ENCODE peak calls at places on chromosomes 13 and 19, in ten cellular contexts. A, W, E, C, F, J, Y, O, V and L are unnamed samples.

GRCh38 chr13:89066868-89067466 is 1395.8 kb downstream of the SLITRK5 start:
- DNase-seq in A (no peak), W (no peak), E (peak), C (peak), F (peak), J (peak), Y (no peak), O (no peak), V (peak), L (no peak)

GRCh38 chr19:6362024-6362344 is 653 bp downstream of the CLPP start:
- DNase-seq in A (no peak), W (peak), E (no peak), C (no peak), F (peak), J (no peak), Y (no peak), O (no peak), V (no peak), L (peak)

GRCh38 chr13:23617551-23618014 is 47.4 kb downstream of the TNFRSF19 start:
- DNase-seq in A (no peak), W (no peak), E (peak), C (no peak), F (no peak), J (no peak), Y (no peak), O (no peak), V (no peak), L (no peak)

GRCh38 chr13:42996584-42996983 is 4.5 kb upstream of the EPSTI1 start:
- DNase-seq in A (no peak), W (no peak), E (peak), C (no peak), F (no peak), J (no peak), Y (no peak), O (no peak), V (peak), L (no peak)

GRCh38 chr13:33153421-33154381 is 131.9 kb downstream of the STARD13 start:
- DNase-seq in A (no peak), W (no peak), E (peak), C (no peak), F (peak), J (no peak), Y (peak), O (no peak), V (no peak), L (no peak)

GRCh38 chr19:435707-436412 is 25.0 kb downstream of the SHC2 start:
- DNase-seq in A (no peak), W (no peak), E (no peak), C (no peak), F (no peak), J (no peak), Y (no peak), O (no peak), V (no peak), L (no peak)

GRCh38 chr19:32779082-32779481 is 59.5 kb downstream of the TDRD12 start:
- DNase-seq in A (no peak), W (peak), E (no peak), C (no peak), F (no peak), J (no peak), Y (no peak), O (no peak), V (no peak), L (no peak)

GRCh38 chr13:20141238-20142018 is 19.4 kb downstream of the GJA3 start:
- DNase-seq in A (peak), W (no peak), E (no peak), C (no peak), F (no peak), J (no peak), Y (peak), O (peak), V (no peak), L (no peak)

GRCh38 chr19:7877249-7877836 is 3.2 kb upstream of the PRR36 start:
- DNase-seq in A (no peak), W (no peak), E (no peak), C (no peak), F (no peak), J (no peak), Y (no peak), O (no peak), V (no peak), L (no peak)

GRCh38 chr13:87536499-87536898 is 134.7 kb upstream of the SLITRK5 start:
- DNase-seq in A (no peak), W (no peak), E (no peak), C (no peak), F (no peak), J (no peak), Y (no peak), O (no peak), V (no peak), L (no peak)

GRCh38 chr13:47005761-47006414 is 109.0 kb upstream of the HTR2A start:
- DNase-seq in A (no peak), W (no peak), E (peak), C (no peak), F (no peak), J (no peak), Y (no peak), O (no peak), V (no peak), L (no peak)

GRCh38 chr19:53808710-53809125 is 15.4 kb downstream of the NLRP12 start:
- DNase-seq in A (no peak), W (no peak), E (peak), C (no peak), F (no peak), J (no peak), Y (no peak), O (no peak), V (peak), L (no peak)

GRCh38 chr13:95256086-95256485 is 45.2 kb downstream of the ABCC4 start:
- DNase-seq in A (no peak), W (no peak), E (peak), C (no peak), F (no peak), J (no peak), Y (no peak), O (no peak), V (peak), L (no peak)

GRCh38 chr19:39780894-39781293 is 2.2 kb downstream of the LEUTX start:
- DNase-seq in A (no peak), W (no peak), E (no peak), C (no peak), F (no peak), J (no peak), Y (no peak), O (no peak), V (no peak), L (no peak)

GRCh38 chr19:50646074-50646807 is 3.0 kb upstream of the C19orf81 start:
- DNase-seq in A (no peak), W (no peak), E (peak), C (no peak), F (peak), J (no peak), Y (no peak), O (no peak), V (peak), L (no peak)

GRCh38 chr13:76527041-76527440 is 359.2 kb downstream of the KCTD12 start:
- DNase-seq in A (no peak), W (no peak), E (peak), C (no peak), F (no peak), J (no peak), Y (no peak), O (no peak), V (no peak), L (no peak)

GRCh38 chr19:12825259-12826131 is 8.9 kb downstream of the RTBDN start:
- DNase-seq in A (no peak), W (peak), E (no peak), C (no peak), F (no peak), J (no peak), Y (no peak), O (no peak), V (no peak), L (no peak)

GRCh38 chr13:98838776-98839175 is 86.3 kb upstream of the SLC15A1 start:
- DNase-seq in A (no peak), W (no peak), E (peak), C (no peak), F (no peak), J (no peak), Y (no peak), O (no peak), V (no peak), L (no peak)

GRCh38 chr19:19280561-19280960 is 7.5 kb upstream of the TM6SF2 start:
- DNase-seq in A (no peak), W (no peak), E (peak), C (no peak), F (no peak), J (no peak), Y (no peak), O (no peak), V (no peak), L (no peak)

GRCh38 chr13:20390526-20391175 is 135.0 kb downstream of the CRYL1 start:
- DNase-seq in A (no peak), W (no peak), E (no peak), C (no peak), F (no peak), J (no peak), Y (no peak), O (no peak), V (no peak), L (no peak)

GRCh38 chr13:111115841-111116500 is 861 bp downstream of the ARHGEF7 start:
- DNase-seq in A (no peak), W (peak), E (peak), C (peak), F (peak), J (no peak), Y (peak), O (no peak), V (no peak), L (peak)

GRCh38 chr19:50327461-50328256 is 1.5 kb downstream of the KCNC3 start:
- DNase-seq in A (no peak), W (no peak), E (no peak), C (no peak), F (no peak), J (no peak), Y (no peak), O (no peak), V (no peak), L (no peak)

DNA sequence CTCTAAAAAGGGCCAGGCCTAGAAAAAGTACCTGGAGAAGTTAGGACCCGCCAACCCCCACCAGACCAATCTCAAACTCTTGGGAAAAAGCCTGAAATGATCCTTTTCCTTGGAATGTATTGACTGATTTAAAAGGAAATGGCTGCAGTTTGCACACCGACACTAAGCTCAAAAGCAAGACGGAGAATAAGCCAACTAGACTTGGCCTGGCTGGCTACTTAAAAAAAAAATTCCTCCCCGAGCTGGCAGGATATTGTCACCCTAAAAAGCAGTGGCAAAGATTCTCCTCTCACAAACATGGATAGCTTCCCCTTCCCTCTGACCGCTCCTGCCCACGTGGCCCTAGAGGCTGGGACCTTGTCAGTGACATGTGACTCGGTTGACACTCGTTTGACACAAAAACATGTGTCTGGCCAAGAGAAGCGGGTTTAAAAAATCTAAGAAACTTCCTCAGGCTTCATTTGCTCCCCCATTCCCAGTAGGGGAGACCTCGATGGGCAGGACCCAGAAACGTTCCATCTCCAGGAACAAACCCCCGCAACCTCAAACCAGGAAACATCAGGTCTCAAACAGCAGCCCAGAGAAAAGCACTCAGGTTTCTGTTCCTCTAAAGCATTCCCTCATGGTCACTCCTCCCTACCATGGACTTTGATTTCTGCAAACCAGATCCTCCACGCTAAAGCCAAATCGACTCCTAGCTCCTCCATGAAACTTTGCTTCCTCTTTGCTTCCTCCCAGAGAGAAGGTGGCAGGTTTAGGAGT is 1.3 kb downstream of the RFX1 start:
- DNase-seq in A (no peak), W (no peak), E (no peak), C (peak), F (peak), J (peak), Y (peak), O (no peak), V (no peak), L (no peak)
- TF ChIP-seq POLR2A in A (no peak), W (no peak), E (no peak), C (no peak), F (peak), J (no peak), Y (no peak), O (no peak), V (no peak), L (no peak)

DNA sequence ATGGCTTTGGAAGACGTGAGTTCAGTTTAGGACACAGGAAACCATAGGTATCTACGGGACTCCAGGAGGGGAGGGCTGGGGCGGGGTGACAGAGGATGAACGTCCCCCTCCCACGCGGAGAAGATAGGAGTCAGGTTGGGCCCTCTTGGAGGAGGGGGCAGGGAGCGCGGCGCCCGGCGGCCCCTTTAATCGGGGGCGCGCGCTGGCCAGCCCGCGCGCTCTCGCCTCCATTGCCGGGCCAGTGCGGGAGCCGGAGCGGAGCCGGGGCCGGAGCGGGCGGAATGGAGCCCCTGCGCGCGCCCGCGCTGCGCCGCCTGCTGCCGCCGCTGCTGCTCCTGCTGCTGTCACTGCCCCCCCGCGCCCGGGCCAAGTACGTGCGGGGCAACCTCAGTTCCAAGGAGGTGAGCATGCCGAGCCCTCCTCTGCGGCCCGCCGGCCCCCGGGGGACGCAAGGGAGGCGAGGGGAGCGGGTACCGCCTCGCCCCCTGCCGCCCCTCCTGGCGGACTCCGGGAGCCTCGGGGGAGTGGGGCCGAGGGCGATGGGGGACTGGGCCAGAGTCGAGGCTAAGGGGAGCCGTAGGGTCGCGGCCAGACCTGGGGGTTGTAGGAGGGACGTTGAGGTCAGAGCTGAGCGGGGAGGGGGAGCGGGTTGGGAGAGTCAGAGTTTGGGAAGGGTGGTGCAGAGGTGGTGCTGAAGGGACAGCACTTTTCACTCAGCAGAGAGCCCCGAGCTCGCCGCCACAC is at the start of gene TMEM145:
- DNase-seq in A (no peak), W (peak), E (peak), C (no peak), F (no peak), J (peak), Y (no peak), O (no peak), V (peak), L (no peak)
- TF ChIP-seq CTCF in A (no peak), W (peak), E (peak), C (no peak), F (no peak), J (peak), Y (no peak), O (no peak), V (peak), L (no peak)

GRCh38 chr19:46599716-46600392 is 1.3 kb upstream of the CALM3 start:
- DNase-seq in A (no peak), W (no peak), E (no peak), C (no peak), F (no peak), J (no peak), Y (peak), O (no peak), V (no peak), L (no peak)

GRCh38 chr19:46601318-46602224 is at the start of gene CALM3:
- DNase-seq in A (no peak), W (no peak), E (no peak), C (no peak), F (peak), J (no peak), Y (peak), O (peak), V (no peak), L (no peak)

GRCh38 chr19:46598372-46598917 is 2.7 kb upstream of the CALM3 start:
- DNase-seq in A (no peak), W (no peak), E (no peak), C (no peak), F (no peak), J (no peak), Y (no peak), O (no peak), V (no peak), L (no peak)

GRCh38 chr19:46602392-46603194 is 1.5 kb downstream of the CALM3 start:
- DNase-seq in A (no peak), W (no peak), E (no peak), C (no peak), F (peak), J (no peak), Y (peak), O (peak), V (no peak), L (no peak)

DNA sequence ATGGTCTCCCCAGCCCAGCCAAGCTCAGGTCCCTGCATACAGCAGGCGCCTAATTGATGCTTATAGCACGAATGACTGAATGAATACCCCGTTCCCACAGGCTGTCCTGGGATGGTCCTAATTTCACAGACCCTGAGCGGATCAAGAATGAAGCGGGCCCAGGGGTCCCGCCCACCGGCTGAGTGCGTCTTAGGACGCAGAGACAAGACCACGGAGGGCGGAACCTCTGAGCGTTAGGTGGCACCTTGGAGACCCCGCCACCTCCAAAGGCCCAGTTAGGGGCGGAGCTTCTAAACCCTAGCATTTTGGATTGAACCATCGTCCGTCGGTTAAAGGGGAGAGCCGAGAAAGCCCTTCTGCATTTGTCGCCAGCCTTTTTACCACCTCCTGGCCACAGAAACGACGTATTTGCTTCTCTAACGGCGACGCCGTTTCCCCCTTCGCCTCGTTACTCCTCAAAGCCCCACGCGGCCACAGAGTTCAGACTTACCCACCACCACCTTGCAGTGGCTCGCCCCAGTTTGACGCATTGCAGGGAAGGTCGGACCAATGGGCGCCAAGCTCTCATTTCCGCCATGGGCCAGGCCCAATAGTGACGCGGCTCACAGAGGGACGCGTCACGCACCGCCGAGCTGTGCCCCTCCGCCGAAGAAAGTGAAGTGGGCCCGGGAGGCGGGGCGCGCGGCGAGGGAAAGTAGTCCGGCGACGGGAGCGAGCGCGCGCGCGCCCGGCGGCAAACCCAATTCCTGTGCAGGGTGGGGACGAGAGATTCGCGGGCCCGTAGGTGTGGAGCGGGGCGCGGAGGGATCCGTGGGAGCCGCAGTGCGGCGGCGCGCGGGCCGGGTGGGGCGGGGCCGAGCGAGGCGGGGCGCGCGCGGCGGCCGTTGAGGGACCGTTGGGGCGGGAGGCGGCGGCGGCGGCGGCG is 475 bp upstream of the CALM3 start:
- DNase-seq in A (peak), W (peak), E (peak), C (peak), F (peak), J (peak), Y (peak), O (peak), V (peak), L (peak)
- TF ChIP-seq POLR2A in A (no peak), W (no peak), E (peak), C (no peak), F (peak), J (peak), Y (no peak), O (peak), V (peak), L (peak)

DNA sequence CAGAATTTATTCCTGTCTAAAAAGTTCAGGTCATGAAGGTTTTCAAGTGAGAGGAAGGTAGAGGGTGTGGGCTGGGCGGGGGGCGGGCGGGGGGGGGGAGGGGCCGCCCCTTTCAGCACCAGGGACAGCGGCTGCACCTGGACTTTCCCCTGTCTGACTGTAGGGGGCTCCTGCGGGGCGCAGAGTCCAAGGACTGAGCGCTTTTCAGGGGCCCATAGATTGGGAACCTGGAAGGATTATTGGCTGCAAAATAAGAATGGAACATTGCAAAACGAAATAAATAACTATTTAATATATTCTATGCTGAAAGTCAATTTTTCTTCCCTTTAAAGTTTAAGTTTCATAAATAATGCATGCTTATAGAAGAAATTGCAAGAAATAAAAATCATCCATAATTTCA is 8.9 kb upstream of the CYP4F3 start:
- DNase-seq in A (no peak), W (no peak), E (no peak), C (no peak), F (no peak), J (no peak), Y (no peak), O (no peak), V (peak), L (no peak)
- TF ChIP-seq CTCF in A (peak), W (peak), E (peak), C (no peak), F (no peak), J (peak), Y (no peak), O (no peak), V (peak), L (no peak)